ENCODE peak calls at places on chromosomes 5 and 9, in five cellular contexts. C is NCI-H2107; Q is Kasumi-1; B is amniotic stem cell; P is activated CD4-positive, CD25-positive, alpha-beta regulatory T cell. X is an unnamed sample.

GRCh38 chr5:9034671-9035070 is 511.2 kb downstream of the SEMA5A start:
- DNase-seq in C (no peak), Q (no peak), B (peak; percentile 21), P (no peak), X (no peak)

GRCh38 chr5:108212775-108213346 is 169.0 kb downstream of the FBXL17 start:
- DNase-seq in C (no peak), Q (no peak), B (no peak), P (no peak), X (no peak)

GRCh38 chr5:98769256-98770157 is 4.0 kb upstream of the RGMB start:
- DNase-seq in C (no peak), Q (peak; percentile 10), B (peak; percentile 78), P (no peak), X (peak; percentile 49)

GRCh38 chr5:96963267-96963666 is 27.4 kb downstream of the LNPEP start:
- DNase-seq in C (no peak), Q (no peak), B (no peak), P (no peak), X (peak; percentile 51)

GRCh38 chr5:157479166-157479565 is 19.2 kb downstream of the NIPAL4 start:
- DNase-seq in C (no peak), Q (no peak), B (no peak), P (no peak), X (no peak)

GRCh38 chr9:22141906-22142305 is 132.8 kb upstream of the CDKN2B start:
- DNase-seq in C (no peak), Q (no peak), B (no peak), P (no peak), X (no peak)

GRCh38 chr5:3187846-3188425 is 407.7 kb upstream of the IRX1 start:
- DNase-seq in C (no peak), Q (no peak), B (no peak), P (no peak), X (no peak)

GRCh38 chr5:77218263-77218662 is 7.8 kb downstream of the PDE8B start:
- DNase-seq in C (no peak), Q (peak; percentile 7), B (no peak), P (no peak), X (no peak)

GRCh38 chr5:125700380-125700856 is 722.8 kb upstream of the GRAMD2B start:
- DNase-seq in C (no peak), Q (no peak), B (no peak), P (no peak), X (no peak)

GRCh38 chr5:133635051-133635450 is 22.7 kb upstream of the FSTL4 start:
- DNase-seq in C (no peak), Q (no peak), B (no peak), P (no peak), X (no peak)

GRCh38 chr9:109953813-109954489 is 174.0 kb downstream of the PALM2AKAP2 start:
- DNase-seq in C (no peak), Q (no peak), B (no peak), P (no peak), X (no peak)

GRCh38 chr5:7638456-7638855 is 212.5 kb downstream of the CFAP90 start:
- DNase-seq in C (no peak), Q (no peak), B (no peak), P (no peak), X (peak; percentile 16)

GRCh38 chr5:107917983-107918382 is 247.2 kb upstream of the EFNA5 start:
- DNase-seq in C (no peak), Q (no peak), B (no peak), P (no peak), X (no peak)

GRCh38 chr5:130045334-130045733 is 141.1 kb downstream of the CHSY3 start:
- DNase-seq in C (no peak), Q (no peak), B (no peak), P (no peak), X (no peak)

GRCh38 chr9:130345009-130345992 is 79.7 kb downstream of the HMCN2 start:
- DNase-seq in C (no peak), Q (no peak), B (no peak), P (no peak), X (no peak)

X was measured in psoas muscle.